ENCODE peak calls at places on chromosomes 5 and 9, in four cellular contexts. M is GM10248; H is endothelial cell; V is CD8-positive, alpha-beta T cell. K is an unnamed sample.
A peak's percentile ranks its signal among the peaks of the same experiment; 100 is the strongest.

GRCh38 chr5:57715296-57715695 is 232.7 kb upstream of the ACTBL2 start:
- DNase-seq in H (no peak), M (no peak), V (no peak), K (no peak)

GRCh38 chr9:114317665-114318357 is 5.1 kb upstream of the ORM1 start:
- DNase-seq in M (no peak), V (no peak), H (no peak), K (no peak)

GRCh38 chr5:100584069-100584468 is 48.9 kb downstream of the FAM174A start:
- DNase-seq in H (no peak), V (no peak), M (peak; percentile 8), K (peak; percentile 6)

GRCh38 chr5:152556779-152557178 is 151.7 kb upstream of the NMUR2 start:
- DNase-seq in M (no peak), V (no peak), H (no peak), K (no peak)

GRCh38 chr5:126394211-126394828 is 28.9 kb upstream of the GRAMD2B start:
- DNase-seq in V (no peak), H (no peak), M (no peak), K (no peak)

GRCh38 chr5:52844885-52845284 is 57.2 kb downstream of the ITGA1 start:
- DNase-seq in H (no peak), M (no peak), V (no peak), K (no peak)

GRCh38 chr9:102106446-102106845 is 368.0 kb upstream of the GRIN3A start:
- DNase-seq in M (no peak), V (no peak), H (no peak), K (no peak)

GRCh38 chr9:134089972-134090371 is 22.1 kb upstream of the BRD3 start:
- DNase-seq in V (no peak), H (no peak), M (no peak), K (no peak)

GRCh38 chr9:114449236-114449635 is 56.0 kb downstream of the WHRN start:
- DNase-seq in H (no peak), V (no peak), M (no peak), K (no peak)

GRCh38 chr9:136514022-136514714 is 31.3 kb upstream of the SEC16A start:
- DNase-seq in M (no peak), V (no peak), H (no peak), K (no peak)
- TF ChIP-seq CTCF in M (no peak), V (no peak), H (no peak), K (no peak)

GRCh38 chr5:170479484-170479883 is 24.3 kb upstream of the KCNIP1 start:
- DNase-seq in V (no peak), H (no peak), M (no peak), K (no peak)

GRCh38 chr5:170480277-170480676 is 23.5 kb upstream of the KCNIP1 start:
- DNase-seq in H (no peak), V (no peak), M (no peak), K (no peak)

GRCh38 chr5:170475269-170476000 is 28.4 kb upstream of the KCNIP1 start:
- DNase-seq in H (no peak), V (no peak), M (no peak), K (no peak)

GRCh38 chr5:170477906-170478305 is 25.9 kb upstream of the KCNIP1 start:
- DNase-seq in M (no peak), V (no peak), H (no peak), K (no peak)

GRCh38 chr5:170478306-170478705 is 25.5 kb upstream of the KCNIP1 start:
- DNase-seq in V (no peak), M (no peak), H (no peak), K (no peak)
- TF ChIP-seq CTCF in V (no peak), M (no peak), H (no peak), K (no peak)

GRCh38 chr5:1252681-1253080 is 27.5 kb downstream of the SLC6A18 start:
- DNase-seq in H (no peak), M (no peak), V (no peak), K (no peak)

GRCh38 chr5:1254196-1254595 is 29.0 kb downstream of the SLC6A18 start:
- DNase-seq in M (no peak), V (no peak), H (no peak), K (no peak)

GRCh38 chr5:1253456-1254105 is 28.4 kb downstream of the SLC6A18 start:
- DNase-seq in V (no peak), M (no peak), H (no peak), K (no peak)

GRCh38 chr5:1249366-1250280 is 24.4 kb downstream of the SLC6A18 start:
- DNase-seq in M (no peak), H (no peak), V (no peak), K (no peak)

DNA sequence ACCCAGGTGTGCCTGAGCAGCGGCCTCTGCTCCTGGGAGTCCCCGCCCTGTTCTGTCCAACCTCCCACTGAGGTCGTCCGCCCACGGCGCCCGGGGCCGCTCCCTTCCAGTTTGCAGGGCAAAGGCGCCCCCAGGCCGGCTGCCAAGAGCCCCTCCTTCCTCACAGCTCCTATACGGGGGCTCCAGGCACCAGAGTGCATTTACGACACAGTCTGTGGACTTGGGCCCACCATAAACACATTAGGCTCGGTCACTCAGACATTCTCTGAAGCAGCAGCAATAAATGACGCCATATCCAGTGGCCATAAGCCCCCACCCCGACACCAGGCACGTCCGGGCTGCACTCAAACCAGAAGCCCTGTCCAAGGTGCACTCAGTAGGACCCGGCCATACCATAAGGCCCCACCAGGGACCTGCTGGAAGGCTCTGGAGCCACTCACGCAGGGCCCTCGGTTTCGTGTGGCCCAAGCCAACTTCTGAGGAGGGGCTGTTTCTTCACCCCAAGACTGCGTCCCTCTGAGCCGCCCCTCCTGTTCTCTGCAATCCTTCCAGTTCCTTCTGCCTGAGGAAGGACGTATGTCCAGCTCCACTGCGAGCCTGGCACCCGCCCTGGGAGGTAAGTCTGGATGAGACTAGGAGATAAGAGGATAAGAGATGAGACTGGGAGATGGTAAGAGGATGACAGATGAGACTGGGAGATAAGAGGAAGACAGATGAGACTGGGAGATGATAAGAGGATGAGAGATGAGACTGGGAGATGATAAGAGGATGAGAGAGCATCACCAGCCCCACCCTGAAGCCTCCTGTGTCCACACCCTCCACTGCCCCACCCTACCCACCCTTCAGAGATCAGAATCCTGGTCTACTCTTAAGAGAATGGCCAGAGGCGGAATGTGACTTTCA is 26.7 kb downstream of the SLC6A18 start:
- DNase-seq in M (no peak), H (no peak), V (no peak), K (no peak)
- TF ChIP-seq CTCF in M (no peak), H (no peak), V (no peak), K (no peak)

GRCh38 chr5:113294341-113295110 is 140.3 kb downstream of the TSSK1B start:
- DNase-seq in M (peak; percentile 76), V (peak; percentile 66), H (peak; percentile 83), K (peak; percentile 81)
- TF ChIP-seq CTCF in M (no peak), V (no peak), H (no peak), K (no peak)

GRCh38 chr5:74943905-74944304 is 77.7 kb upstream of the FAM169A start:
- DNase-seq in H (no peak), V (no peak), M (no peak), K (no peak)
- TF ChIP-seq CTCF in H (no peak), V (peak; percentile 22), M (no peak), K (no peak)

DNA sequence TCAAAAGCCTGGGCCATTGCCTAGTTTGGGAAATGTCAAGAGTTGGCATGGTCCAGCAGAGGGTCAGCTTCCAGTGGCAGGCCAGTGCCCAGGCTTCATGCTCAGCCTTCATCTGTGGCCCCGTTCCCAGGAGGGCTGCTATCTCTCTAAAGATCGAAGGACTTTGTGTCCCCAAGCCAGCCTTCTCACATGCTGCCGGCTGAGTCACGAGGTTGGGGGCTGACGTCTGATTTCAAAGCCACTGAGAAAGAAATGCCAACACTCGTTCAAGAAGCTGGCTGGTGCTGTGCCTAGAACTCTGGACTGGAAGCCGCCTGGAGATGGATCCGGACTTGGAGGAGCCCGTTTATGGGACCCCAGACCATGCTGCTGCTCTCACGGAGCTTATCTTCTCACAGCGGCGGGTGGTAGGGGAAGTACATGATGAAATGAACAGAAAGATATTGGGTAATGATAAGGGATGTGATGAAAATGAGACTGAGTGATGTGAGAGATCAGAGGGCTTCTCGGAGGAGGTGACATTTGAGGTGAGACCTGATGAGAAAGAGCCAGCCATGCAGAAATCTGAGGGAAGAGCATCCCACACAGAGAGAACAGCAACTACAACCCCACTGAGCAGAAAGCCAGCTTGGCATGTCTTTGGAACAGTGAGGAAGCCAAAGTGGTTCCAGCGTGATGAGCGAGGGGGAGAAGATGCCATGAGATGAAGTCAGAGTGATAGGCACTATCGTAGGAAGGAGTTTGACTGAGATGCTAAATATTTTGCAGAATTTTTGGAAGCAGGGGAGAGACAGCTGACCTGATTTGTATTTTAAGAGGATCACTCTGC is 54.9 kb upstream of the BOD1 start:
- DNase-seq in V (no peak), H (no peak), M (no peak), K (no peak)
- TF ChIP-seq CTCF in V (no peak), H (no peak), M (no peak), K (no peak)

K was measured in GM13976.